ENCODE peak calls at places on chromosomes 1 and 21, in nine cellular contexts. N is KG1; W is epithelial cell of proximal tubule; V is cardiac septum; J is T-helper 17 cell; Y is colonic mucosa; D is activated CD4-positive, alpha-beta T cell treated with anti-CD3 and anti-CD28 coated beads, Interleukin-2, amount 10 ng/mL, durations not matched to agents 7 days and 5 days; A is effector memory CD4-positive, alpha-beta T cell; O is DMS 273 treated with DMSO at 0.1 percent for 48 hours. X is an unnamed sample.

GRCh38 chr21:44502559-44502958 is 37.4 kb downstream of the KRTAP10-1 start:
- DNase-seq in N (no peak), W (no peak), V (no peak), J (no peak), Y (no peak), D (no peak), A (no peak), O (no peak), X (no peak)

GRCh38 chr1:25486602-25487001 is 55.9 kb downstream of the MACO1 start:
- DNase-seq in N (no peak), W (no peak), V (no peak), J (no peak), Y (no peak), D (no peak), A (no peak), O (no peak), X (no peak)

GRCh38 chr1:68145418-68146126 is 86.8 kb downstream of the WLS start:
- DNase-seq in N (no peak), W (no peak), V (no peak), J (no peak), Y (peak; percentile 72), D (no peak), A (no peak), O (no peak), X (no peak)

GRCh38 chr1:246803891-246804290 is 79.7 kb downstream of the SCCPDH start:
- DNase-seq in N (no peak), W (no peak), V (no peak), J (no peak), Y (no peak), D (no peak), A (no peak), O (no peak), X (no peak)

GRCh38 chr1:205711105-205712048 is 31.1 kb upstream of the SLC45A3 start:
- DNase-seq in N (peak; percentile 75), W (peak; percentile 48), V (no peak), J (no peak), Y (peak; percentile 85), D (peak; percentile 84), A (no peak), O (peak; percentile 55), X (peak; percentile 53)

GRCh38 chr1:240190881-240191385 is 99.2 kb downstream of the FMN2 start:
- DNase-seq in N (peak; percentile 16), W (peak; percentile 68), V (no peak), J (no peak), Y (no peak), D (no peak), A (no peak), O (no peak), X (no peak)

GRCh38 chr1:114379987-114380386 is 131.0 kb downstream of the TRIM33 start:
- DNase-seq in N (no peak), W (no peak), V (no peak), J (no peak), Y (no peak), D (no peak), A (no peak), O (no peak), X (no peak)

GRCh38 chr1:242178924-242179708 is 180.2 kb upstream of the MAP1LC3C start:
- DNase-seq in N (no peak), W (no peak), V (no peak), J (no peak), Y (no peak), D (no peak), A (no peak), O (no peak), X (no peak)

GRCh38 chr1:85320371-85321131 is 44.1 kb upstream of the BCL10 start:
- DNase-seq in N (no peak), W (no peak), V (no peak), J (no peak), Y (no peak), D (no peak), A (no peak), O (no peak), X (peak; percentile 26)

GRCh38 chr1:150549496-150550221 is 451 bp downstream of the ADAMTSL4 start:
- DNase-seq in N (no peak), W (no peak), V (no peak), J (no peak), Y (no peak), D (no peak), A (no peak), O (no peak), X (no peak)

GRCh38 chr1:200367841-200368534 is 41.8 kb downstream of the ZNF281 start:
- DNase-seq in N (no peak), W (no peak), V (no peak), J (no peak), Y (no peak), D (no peak), A (no peak), O (no peak), X (no peak)

GRCh38 chr1:247417786-247418185 is 1.8 kb downstream of the NLRP3 start:
- DNase-seq in N (no peak), W (no peak), V (no peak), J (no peak), Y (no peak), D (no peak), A (no peak), O (no peak), X (no peak)

GRCh38 chr1:14390816-14391215 is 207.7 kb upstream of the KAZN start:
- DNase-seq in N (no peak), W (no peak), V (no peak), J (no peak), Y (no peak), D (no peak), A (no peak), O (no peak), X (peak; percentile 6)

GRCh38 chr1:2587860-2588571 is 1.4 kb downstream of the PRXL2B start:
- DNase-seq in N (no peak), W (no peak), V (no peak), J (no peak), Y (no peak), D (no peak), A (no peak), O (no peak), X (no peak)

GRCh38 chr1:179871940-179872339 is 5.7 kb downstream of the TOR1AIP2 start:
- DNase-seq in N (no peak), W (no peak), V (no peak), J (no peak), Y (no peak), D (no peak), A (no peak), O (no peak), X (no peak)

GRCh38 chr1:32881871-32882850 is 4.1 kb upstream of the HPCA start:
- DNase-seq in N (no peak), W (no peak), V (no peak), J (no peak), Y (no peak), D (no peak), A (no peak), O (peak; percentile 86), X (peak; percentile 99)

GRCh38 chr1:165257969-165258459 is 98.5 kb downstream of the LMX1A start:
- DNase-seq in N (peak; percentile 27), W (peak; percentile 29), V (no peak), J (no peak), Y (peak; percentile 90), D (peak; percentile 50), A (no peak), O (peak; percentile 88), X (peak; percentile 82)

GRCh38 chr1:82141393-82141792 is 340.7 kb downstream of the ADGRL2 start:
- DNase-seq in N (no peak), W (no peak), V (no peak), J (no peak), Y (no peak), D (no peak), A (no peak), O (no peak), X (no peak)

GRCh38 chr1:180930687-180931086 is 18.0 kb downstream of the KIAA1614 start:
- DNase-seq in N (no peak), W (no peak), V (no peak), J (no peak), Y (no peak), D (no peak), A (no peak), O (peak; percentile 97), X (peak; percentile 96)

GRCh38 chr1:143651350-143651992 is 320.3 kb downstream of the FAM72C start:
- DNase-seq in N (no peak), W (no peak), V (no peak), J (no peak), Y (no peak), D (no peak), A (no peak), O (no peak), X (no peak)

GRCh38 chr1:151157067-151157531 is 650 bp downstream of the TNFAIP8L2 start:
- DNase-seq in N (peak; percentile 62), W (no peak), V (peak; percentile 87), J (peak; percentile 42), Y (no peak), D (peak; percentile 83), A (peak; percentile 41), O (no peak), X (no peak)

GRCh38 chr21:27306821-27307746 is 340.2 kb upstream of the ADAMTS5 start:
- DNase-seq in N (no peak), W (no peak), V (no peak), J (no peak), Y (no peak), D (no peak), A (no peak), O (no peak), X (no peak)

GRCh38 chr1:94301186-94301585 is 63.8 kb upstream of the ARHGAP29 start:
- DNase-seq in N (no peak), W (no peak), V (no peak), J (no peak), Y (no peak), D (no peak), A (no peak), O (no peak), X (no peak)